ENCODE peak calls at places on chromosomes 1 and 21, in six cellular contexts. Y is psoas muscle, U is kidney, L is endothelial cell of umbilical vein, K is left ventricle myocardium inferior, A is stomach. Z is an unnamed sample.

GRCh38 chr1:54390655-54391054 is 15.5 kb downstream of the SSBP3 start:
- DNase-seq in Y (peak; percentile 82), U (no peak), L (no peak), K (no peak), A (no peak), Z (no peak)

GRCh38 chr1:209862598-209863498 is 35.1 kb downstream of the UTP25 start:
- DNase-seq in Y (no peak), U (no peak), L (no peak), K (no peak), A (no peak), Z (no peak)

GRCh38 chr1:192512426-192513125 is 63.0 kb upstream of the RGS1 start:
- DNase-seq in Y (no peak), U (no peak), L (peak; percentile 45), K (no peak), A (no peak), Z (no peak)

GRCh38 chr21:17636711-17637110 is 24.0 kb upstream of the BTG3 start:
- DNase-seq in Y (peak; percentile 73), U (no peak), L (no peak), K (no peak), A (no peak), Z (no peak)

GRCh38 chr1:228795578-228795977 is 60.3 kb downstream of the RHOU start:
- DNase-seq in Y (no peak), U (no peak), L (no peak), K (no peak), A (no peak), Z (no peak)

GRCh38 chr1:205444931-205445652 is 10.8 kb downstream of the BLACAT1 start:
- DNase-seq in Y (peak; percentile 74), U (no peak), L (no peak), K (no peak), A (peak; percentile 34), Z (no peak)

GRCh38 chr21:15422761-15423160 is 307.0 kb upstream of the USP25 start:
- DNase-seq in Y (no peak), U (no peak), L (no peak), K (no peak), A (no peak), Z (no peak)

GRCh38 chr1:66535853-66536252 is 1.9 kb downstream of the SGIP1 start:
- DNase-seq in Y (no peak), U (no peak), L (peak; percentile 34), K (no peak), A (no peak), Z (no peak)

GRCh38 chr1:6578624-6579373 is 995 bp upstream of the ZBTB48 start:
- DNase-seq in Y (no peak), U (peak; percentile 66), L (no peak), K (no peak), A (no peak), Z (no peak)

GRCh38 chr1:181090653-181091126 is 2.2 kb downstream of the IER5 start:
- DNase-seq in Y (no peak), U (no peak), L (peak; percentile 51), K (no peak), A (no peak), Z (no peak)

GRCh38 chr1:119097380-119097779 is 43.1 kb downstream of the WARS2 start:
- DNase-seq in Y (no peak), U (no peak), L (no peak), K (no peak), A (no peak), Z (no peak)

GRCh38 chr1:24203404-24203803 is 16.3 kb upstream of the IFNLR1 start:
- DNase-seq in Y (no peak), U (peak; percentile 65), L (no peak), K (no peak), A (peak; percentile 57), Z (no peak)

GRCh38 chr1:162605225-162605927 is 26.9 kb upstream of the DDR2 start:
- DNase-seq in Y (no peak), U (no peak), L (peak; percentile 94), K (no peak), A (no peak), Z (no peak)

GRCh38 chr1:44661786-44662682 is 12.2 kb downstream of the TMEM53 start:
- DNase-seq in Y (no peak), U (no peak), L (no peak), K (no peak), A (no peak), Z (no peak)

GRCh38 chr1:3577300-3577699 is 34.0 kb downstream of the MEGF6 start:
- DNase-seq in Y (no peak), U (no peak), L (no peak), K (no peak), A (no peak), Z (no peak)

GRCh38 chr1:11052839-11053757 is 6.1 kb upstream of the MASP2 start:
- DNase-seq in Y (no peak), U (peak; percentile 69), L (no peak), K (no peak), A (no peak), Z (no peak)
- TF ChIP-seq CTCF in Y (no peak), U (no peak), L (no peak), K (no peak), A (no peak), Z (no peak)

DNA sequence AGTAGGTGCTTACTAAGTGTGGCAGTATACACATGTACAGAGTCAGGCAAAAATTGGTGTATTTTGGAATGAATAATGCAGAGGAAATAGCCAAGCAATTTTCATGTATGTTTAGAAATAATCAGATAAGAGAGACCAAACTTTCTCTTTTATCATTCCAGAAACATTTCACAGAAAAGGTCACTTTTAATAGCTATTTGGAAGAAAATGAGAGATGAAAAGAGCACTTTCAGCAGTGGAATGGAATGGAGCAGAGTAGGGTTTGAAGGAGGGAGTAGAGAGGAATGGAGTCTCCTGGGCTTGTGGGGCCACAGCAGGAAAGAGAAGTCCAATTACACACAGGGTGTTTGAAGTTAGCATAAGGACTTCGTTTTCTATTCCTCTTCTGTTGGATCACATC is 48.8 kb upstream of the GJA5 start:
- DNase-seq in Y (no peak), U (no peak), L (no peak), K (no peak), A (no peak), Z (no peak)
- H3K4me1 ChIP-seq in Y (no peaks in the 10 kb centered on the region), U (no peaks in the 10 kb centered on the region), L (peaks cover 14% of the 10 kb centered on the region), K (peaks cover 12% of the 10 kb centered on the region), A (no peaks in the 10 kb centered on the region), Z (no peaks in the 10 kb centered on the region)

GRCh38 chr1:172531412-172531811 is 1.5 kb upstream of the SUCO start:
- DNase-seq in Y (no peak), U (no peak), L (no peak), K (no peak), A (no peak), Z (no peak)

GRCh38 chr1:172531846-172532699 is 877 bp upstream of the SUCO start:
- DNase-seq in Y (peak; percentile 83), U (peak; percentile 88), L (peak; percentile 99), K (peak; percentile 77), A (peak; percentile 89), Z (peak; percentile 93)

GRCh38 chr1:172533511-172534116 is 664 bp downstream of the SUCO start:
- DNase-seq in Y (peak; percentile 36), U (peak; percentile 41), L (peak; percentile 61), K (no peak), A (peak; percentile 30), Z (peak; percentile 31)

GRCh38 chr1:172530000-172530399 is 3.0 kb upstream of the SUCO start:
- DNase-seq in Y (no peak), U (no peak), L (no peak), K (no peak), A (no peak), Z (no peak)

DNA sequence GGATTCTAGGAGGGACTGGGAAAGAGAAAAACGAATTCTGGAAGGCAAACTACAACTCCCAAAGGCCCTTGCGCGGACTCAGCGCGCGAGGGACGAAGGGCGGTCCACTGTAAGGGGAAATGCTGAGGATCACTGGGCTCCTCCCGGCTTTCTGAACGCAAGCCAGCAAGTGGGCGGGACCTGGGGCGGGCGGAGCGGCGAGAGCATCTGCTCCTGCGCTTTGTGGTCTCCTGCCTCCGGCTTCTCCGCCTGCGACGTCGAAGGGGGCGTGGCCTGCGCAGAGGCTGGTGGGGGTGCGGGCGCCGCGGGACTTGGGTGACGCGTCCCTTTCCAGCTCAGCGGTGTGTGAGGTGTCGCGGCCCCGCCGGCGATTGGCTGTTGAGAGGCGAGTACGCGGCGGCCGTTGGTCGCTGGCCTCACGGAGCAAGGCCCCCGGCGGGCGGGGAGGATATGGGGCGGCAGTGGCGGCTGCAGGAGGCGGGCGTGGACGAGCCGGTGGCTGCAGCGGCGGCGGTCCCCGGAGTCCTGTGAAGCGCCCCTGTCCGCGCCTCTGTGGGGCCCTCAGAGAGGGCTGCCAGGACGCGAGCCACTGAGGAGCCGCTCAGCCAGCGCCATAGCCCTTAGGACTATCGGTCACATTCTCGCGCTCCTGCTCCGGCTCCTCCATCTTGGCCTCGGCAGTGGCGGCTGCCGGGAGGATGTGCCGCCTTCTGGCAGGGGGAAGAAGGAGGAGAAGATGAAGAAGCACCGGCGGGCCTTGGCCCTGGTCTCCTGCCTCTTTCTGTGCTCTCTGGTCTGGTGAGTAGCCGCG is at the start of gene SUCO:
- DNase-seq in Y (peak; percentile 100), U (peak; percentile 100), L (peak; percentile 100), K (peak; percentile 100), A (peak; percentile 100), Z (peak; percentile 100)
- TF ChIP-seq CTCF in Y (no peak), U (peak; percentile 18), L (peak; percentile 22), K (no peak), A (no peak), Z (no peak)

GRCh38 chr21:42806489-42807140 is 72.7 kb downstream of the WDR4 start:
- DNase-seq in Y (no peak), U (no peak), L (no peak), K (no peak), A (no peak), Z (no peak)
- H3K4me1 ChIP-seq in Y (no peaks in the 10 kb centered on the region), U (no peaks in the 10 kb centered on the region), L (no peaks in the 10 kb centered on the region), K (peaks cover 12% of the 10 kb centered on the region), A (peaks cover 8% of the 10 kb centered on the region), Z (peaks cover 2% of the 10 kb centered on the region)

GRCh38 chr21:25791321-25791720 is 56.5 kb downstream of the GABPA start:
- DNase-seq in Y (no peak), U (no peak), L (no peak), K (no peak), A (no peak), Z (no peak)

GRCh38 chr21:25788677-25789076 is 53.9 kb downstream of the GABPA start:
- DNase-seq in Y (no peak), U (no peak), L (no peak), K (no peak), A (no peak), Z (no peak)

GRCh38 chr21:25790122-25790951 is 55.6 kb downstream of the GABPA start:
- DNase-seq in Y (no peak), U (no peak), L (peak; percentile 63), K (no peak), A (no peak), Z (no peak)
- TF ChIP-seq CTCF in Y (peak; percentile 28), U (peak; percentile 36), L (peak; percentile 26), K (peak; percentile 57), A (peak; percentile 25), Z (no peak)

GRCh38 chr1:169676001-169676400 is 35.4 kb downstream of the SELL start:
- DNase-seq in Y (no peak), U (no peak), L (peak; percentile 93), K (no peak), A (peak; percentile 29), Z (no peak)
- H3K4me1 ChIP-seq in Y (no peaks in the 10 kb centered on the region), U (no peaks in the 10 kb centered on the region), L (peaks cover 29% of the 10 kb centered on the region), K (no peaks in the 10 kb centered on the region), A (peaks cover 19% of the 10 kb centered on the region), Z (no peaks in the 10 kb centered on the region)

Z was measured in lung.